ENCODE peak calls at places on chromosomes 3 and 15, in four cellular contexts. I, A, C and Z are unnamed samples.

GRCh38 chr15:40029979-40030893 is 8.7 kb downstream of the SRP14 start:
- DNase-seq in I (no peak), A (peak; percentile 71), C (peak; percentile 49), Z (peak; percentile 56)

GRCh38 chr3:23706116-23706515 is 99.6 kb upstream of the UBE2E1 start:
- DNase-seq in I (no peak), A (no peak), C (no peak), Z (peak; percentile 40)

GRCh38 chr3:111692593-111693552 is 97.7 kb upstream of the ZBED2 start:
- DNase-seq in I (no peak), A (no peak), C (no peak), Z (no peak)

GRCh38 chr15:84816694-84817460 is at the start of gene ALPK3:
- DNase-seq in I (peak; percentile 1), A (peak; percentile 63), C (no peak), Z (no peak)

GRCh38 chr3:53709856-53710674 is 136.2 kb downstream of the CHDH start:
- DNase-seq in I (peak; percentile 51), A (peak; percentile 89), C (peak; percentile 80), Z (peak; percentile 82)

GRCh38 chr3:150663461-150663860 is 40.3 kb downstream of the ERICH6 start:
- DNase-seq in I (no peak), A (no peak), C (no peak), Z (no peak)

GRCh38 chr3:148331111-148331818 is 366.4 kb upstream of the AGTR1 start:
- DNase-seq in I (no peak), A (no peak), C (no peak), Z (no peak)

GRCh38 chr3:125051715-125052581 is 3.8 kb downstream of the HEG1 start:
- DNase-seq in I (no peak), A (peak; percentile 66), C (peak; percentile 68), Z (peak; percentile 97)

GRCh38 chr15:48580736-48581135 is 64.8 kb downstream of the FBN1 start:
- DNase-seq in I (no peak), A (no peak), C (no peak), Z (no peak)

GRCh38 chr3:65979152-65979551 is 59.6 kb downstream of the MAGI1 start:
- DNase-seq in I (no peak), A (no peak), C (no peak), Z (peak; percentile 88)

GRCh38 chr3:179179256-179179655 is 31.1 kb downstream of the PIK3CA start:
- DNase-seq in I (no peak), A (no peak), C (no peak), Z (no peak)

GRCh38 chr3:129530331-129530761 is 1.9 kb downstream of the RHO start:
- DNase-seq in I (no peak), A (peak; percentile 64), C (no peak), Z (peak; percentile 46)

GRCh38 chr3:48406443-48407431 is 23.1 kb downstream of the PLXNB1 start:
- DNase-seq in I (no peak), A (no peak), C (no peak), Z (no peak)

GRCh38 chr15:57656434-57656833 is 50.1 kb upstream of the POLR2M start:
- DNase-seq in I (no peak), A (no peak), C (no peak), Z (no peak)

GRCh38 chr3:157134620-157135191 is 25.2 kb downstream of the CCNL1 start:
- DNase-seq in I (no peak), A (no peak), C (peak; percentile 62), Z (no peak)

GRCh38 chr3:147921044-147921443 is 511.9 kb downstream of the ZIC1 start:
- DNase-seq in I (no peak), A (no peak), C (no peak), Z (peak; percentile 53)

GRCh38 chr15:87752250-87752951 is 504.1 kb downstream of the NTRK3 start:
- DNase-seq in I (peak; percentile 59), A (no peak), C (peak; percentile 72), Z (peak; percentile 85)

GRCh38 chr3:124275421-124275820 is 283.5 kb upstream of the ROPN1 start:
- DNase-seq in I (no peak), A (no peak), C (no peak), Z (no peak)

GRCh38 chr3:120569224-120569915 is 26.8 kb upstream of the NDUFB4 start:
- DNase-seq in I (no peak), A (no peak), C (no peak), Z (no peak)

GRCh38 chr15:52331490-52332240 is 36.1 kb upstream of the MYO5C start:
- DNase-seq in I (peak; percentile 86), A (no peak), C (peak; percentile 92), Z (peak; percentile 65)

GRCh38 chr15:64460737-64461576 is 579 bp downstream of the ZNF609 start:
- DNase-seq in I (peak; percentile 59), A (peak; percentile 56), C (peak; percentile 65), Z (peak; percentile 91)

GRCh38 chr15:60928210-60928609 is 300.9 kb downstream of the RORA start:
- DNase-seq in I (no peak), A (peak; percentile 49), C (no peak), Z (no peak)

GRCh38 chr15:68228971-68229385 is 550 bp downstream of the CLN6 start:
- DNase-seq in I (no peak), A (no peak), C (no peak), Z (peak; percentile 48)

GRCh38 chr15:92979011-92979701 is 79.0 kb downstream of the CHD2 start:
- DNase-seq in I (no peak), A (no peak), C (peak; percentile 80), Z (peak; percentile 23)

GRCh38 chr3:45124379-45124778 is 21.8 kb downstream of the CDCP1 start:
- DNase-seq in I (peak; percentile 92), A (no peak), C (peak; percentile 94), Z (peak; percentile 95)

GRCh38 chr3:187807086-187807862 is 62.0 kb upstream of the BCL6 start:
- DNase-seq in I (peak; percentile 71), A (no peak), C (peak; percentile 43), Z (peak; percentile 92)

GRCh38 chr15:77098572-77098971 is 27.7 kb upstream of the TSPAN3 start:
- DNase-seq in I (no peak), A (no peak), C (no peak), Z (no peak)

GRCh38 chr3:128316456-128316855 is 150.2 kb downstream of the DNAJB8 start:
- DNase-seq in I (no peak), A (no peak), C (no peak), Z (peak; percentile 34)

GRCh38 chr3:171803044-171803443 is 7.2 kb downstream of the PLD1 start:
- DNase-seq in I (peak; percentile 33), A (no peak), C (no peak), Z (no peak)

GRCh38 chr3:85560088-85560790 is 601.5 kb downstream of the CADM2 start:
- DNase-seq in I (no peak), A (no peak), C (peak; percentile 87), Z (peak; percentile 7)

GRCh38 chr3:116340680-116341216 is 104.5 kb downstream of the LSAMP start:
- DNase-seq in I (no peak), A (no peak), C (no peak), Z (peak; percentile 75)

GRCh38 chr15:39281094-39281493 is 299.8 kb upstream of the THBS1 start:
- DNase-seq in I (no peak), A (no peak), C (no peak), Z (peak; percentile 47)

GRCh38 chr3:159169828-159170227 is 368.0 kb downstream of the MFSD1 start:
- DNase-seq in I (peak; percentile 79), A (no peak), C (peak; percentile 89), Z (peak; percentile 94)

GRCh38 chr15:96893159-96893906 is 562.8 kb downstream of the NR2F2 start:
- DNase-seq in I (no peak), A (peak; percentile 77), C (peak; percentile 13), Z (peak; percentile 26)

GRCh38 chr3:196971094-196971698 is 2.6 kb upstream of the PIGZ start:
- DNase-seq in I (peak; percentile 64), A (no peak), C (peak; percentile 54), Z (no peak)

GRCh38 chr3:76352069-76352847 is 566.9 kb upstream of the ZNF717 start:
- DNase-seq in I (no peak), A (no peak), C (no peak), Z (peak; percentile 1)

GRCh38 chr3:76346680-76347079 is 561.3 kb upstream of the ZNF717 start:
- DNase-seq in I (no peak), A (no peak), C (no peak), Z (no peak)

GRCh38 chr3:76352848-76353130 is 567.4 kb upstream of the ZNF717 start:
- DNase-seq in I (no peak), A (no peak), C (no peak), Z (no peak)

GRCh38 chr3:76353683-76354082 is 568.3 kb upstream of the ZNF717 start:
- DNase-seq in I (no peak), A (no peak), C (no peak), Z (no peak)

DNA sequence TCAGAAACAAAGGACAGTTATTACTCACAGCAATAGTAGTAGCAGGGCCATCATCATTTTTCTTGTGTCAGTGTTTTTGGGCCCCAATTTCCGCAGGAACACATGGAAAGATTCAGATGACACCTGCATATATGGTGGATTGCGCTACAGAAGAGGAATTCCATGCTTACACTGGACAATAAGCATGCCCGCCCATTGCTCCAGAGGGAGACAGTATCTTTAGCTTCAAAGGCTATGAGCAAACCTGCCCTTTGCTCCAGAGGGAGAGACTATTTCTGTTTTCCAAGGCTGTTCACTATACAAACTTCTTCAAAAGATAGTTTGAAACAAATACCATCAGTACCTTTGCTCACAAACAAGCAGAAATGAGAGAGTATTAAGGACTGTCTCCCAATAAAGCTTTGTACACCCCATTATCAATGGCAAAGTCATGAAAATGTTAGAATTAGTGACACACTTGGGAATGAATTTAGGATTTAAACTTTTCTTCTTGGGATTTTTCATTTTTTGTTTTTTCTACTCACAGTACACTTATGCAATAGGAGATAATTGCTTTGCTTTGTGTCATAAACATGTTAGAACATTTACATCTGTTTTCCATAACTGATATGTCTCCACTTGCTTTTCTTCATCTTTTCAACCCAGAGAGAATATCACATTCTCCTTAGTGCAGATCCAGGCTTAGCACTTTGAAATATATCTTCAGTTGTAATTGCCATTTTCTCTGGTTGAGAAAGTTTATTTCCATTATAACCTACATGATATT is 564.5 kb upstream of the ZNF717 start:
- DNase-seq in I (no peak), A (no peak), C (no peak), Z (peak; percentile 2)
- H3K4me2 ChIP-seq in I (no peak overlapping the region), A (no peak overlapping the region), C (no peak overlapping the region), Z (no peak overlapping the region)

DNA sequence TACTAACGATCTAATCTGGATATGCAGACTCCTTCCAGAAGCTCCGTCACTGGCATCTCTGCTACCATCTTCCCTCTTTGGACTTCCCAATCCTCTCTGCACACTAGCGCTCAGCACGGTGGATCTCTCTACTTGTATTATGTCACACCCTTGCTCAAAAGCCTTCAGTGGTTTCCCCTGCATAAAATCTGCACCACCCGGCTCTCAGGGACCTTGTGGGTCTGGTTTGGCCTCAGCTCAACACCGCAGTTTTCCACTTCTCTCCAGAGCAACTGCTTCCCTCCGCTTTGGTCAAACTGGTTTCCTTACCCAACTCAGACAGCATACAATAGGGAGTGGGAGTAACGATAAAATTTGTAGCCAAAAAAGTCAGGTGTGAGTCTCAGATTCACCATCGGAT is 30.7 kb upstream of the HES1 start:
- DNase-seq in I (no peak), A (no peak), C (no peak), Z (no peak)
- H3F3A ChIP-seq in I (peaks cover 10% of the 10 kb centered on the region), A (peaks cover 9% of the 10 kb centered on the region), C (no peaks in the 10 kb centered on the region), Z (no peaks in the 10 kb centered on the region)

DNA sequence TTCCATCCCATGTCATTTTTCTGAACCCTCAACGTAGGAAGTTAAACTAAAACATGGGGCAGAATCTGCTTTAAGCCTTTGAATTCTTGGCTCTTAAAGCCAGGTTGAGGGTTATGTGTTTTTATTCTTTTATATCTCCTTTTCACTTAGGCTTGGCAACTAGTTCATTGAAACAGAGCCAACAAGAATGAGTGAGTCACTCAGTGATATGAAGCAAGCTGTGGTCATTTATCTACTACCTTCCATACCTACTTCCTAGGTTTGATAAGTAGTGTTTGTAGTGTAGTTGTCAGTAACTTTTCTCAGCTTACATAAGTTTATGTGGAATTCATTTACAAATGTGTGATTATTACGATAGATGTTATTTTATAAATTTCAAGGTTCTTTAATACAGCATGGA is 67.4 kb downstream of the SNRPN start:
- DNase-seq in I (no peak), A (no peak), C (peak; percentile 23), Z (peak; percentile 0)
- H3K9me3 ChIP-seq in I (no peaks in the 10 kb centered on the region), A (peaks cover 9% of the 10 kb centered on the region), C (peaks cover 12% of the 10 kb centered on the region), Z (no peaks in the 10 kb centered on the region)

GRCh38 chr15:38075466-38075865 is 141.0 kb downstream of the TMCO5A start:
- DNase-seq in I (no peak), A (no peak), C (no peak), Z (no peak)
- H3K4me2 ChIP-seq in I (no peak overlapping the region), A (no peak overlapping the region), C (no peak overlapping the region), Z (no peak overlapping the region)